ENCODE peak calls at places on chromosome 21, in six cellular contexts. J is CD8-positive, alpha-beta T cell; P is ovary; R is heart left ventricle; X is suprapubic skin; M is upper lobe of right lung. G is an unnamed sample.

GRCh38 chr21:37758997-37759396 is 157.3 kb downstream of the KCNJ6 start:
- DNase-seq in J (no peak), P (no peak), R (no peak), X (no peak), M (peak; percentile 72), G (peak; percentile 25)

GRCh38 chr21:31741116-31741515 is 9.2 kb upstream of the SCAF4 start:
- DNase-seq in J (no peak), P (no peak), R (no peak), X (no peak), M (no peak), G (no peak)

GRCh38 chr21:34333150-34333739 is 30.6 kb upstream of the KCNE2 start:
- DNase-seq in J (no peak), P (no peak), R (no peak), X (peak; percentile 28), M (no peak), G (no peak)

GRCh38 chr21:38669186-38669585 is 136.5 kb upstream of the ETS2 start:
- DNase-seq in J (no peak), P (no peak), R (no peak), X (no peak), M (no peak), G (no peak)

GRCh38 chr21:15252437-15252836 is 187.6 kb upstream of the NRIP1 start:
- DNase-seq in J (no peak), P (no peak), R (no peak), X (no peak), M (no peak), G (no peak)

GRCh38 chr21:35350965-35351364 is 301.9 kb upstream of the RUNX1 start:
- DNase-seq in J (no peak), P (no peak), R (no peak), X (no peak), M (no peak), G (no peak)

GRCh38 chr21:15051652-15052554 is 12.9 kb downstream of the NRIP1 start:
- DNase-seq in J (no peak), P (no peak), R (no peak), X (no peak), M (no peak), G (no peak)

GRCh38 chr21:31366825-31367224 is 22.8 kb upstream of the TIAM1 start:
- DNase-seq in J (no peak), P (no peak), R (no peak), X (no peak), M (no peak), G (no peak)

DNA sequence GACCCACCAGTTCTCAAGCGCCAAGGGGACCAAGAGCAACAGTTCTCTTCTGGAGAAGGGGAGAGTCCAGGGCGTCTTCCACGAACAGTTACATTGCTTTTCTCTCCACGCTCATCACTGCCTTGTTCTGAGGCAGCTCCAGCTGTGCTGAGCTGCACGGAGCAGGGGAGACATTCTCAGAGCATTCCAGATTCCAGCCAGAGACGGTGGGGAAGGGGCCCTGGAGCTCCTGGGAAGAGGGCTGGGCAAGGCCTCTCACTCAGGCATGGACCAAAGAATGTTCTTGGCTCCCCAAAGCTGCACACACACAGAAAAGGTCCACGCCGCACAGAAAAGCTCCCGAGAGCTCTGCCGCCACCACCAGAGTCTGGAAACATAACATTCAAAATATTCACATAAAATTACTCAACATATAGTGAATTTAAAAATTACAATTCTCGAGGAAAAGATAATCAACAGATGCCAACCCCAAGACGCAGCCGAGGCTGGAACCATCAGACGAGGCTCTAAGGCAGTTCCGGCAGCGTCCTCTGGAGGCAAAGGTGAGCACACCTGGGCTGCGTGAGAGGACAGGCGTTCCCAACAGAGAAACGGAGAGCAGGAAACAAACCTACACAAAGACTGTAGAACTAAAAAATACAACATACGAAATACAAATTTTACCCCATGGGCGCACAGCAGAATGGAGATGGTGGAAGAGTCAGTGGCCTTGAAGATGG is 40.5 kb downstream of the UBE2G2 start:
- DNase-seq in J (no peak), P (no peak), R (no peak), X (peak; percentile 58), M (no peak), G (no peak)
- TF ChIP-seq CTCF in J (peak; percentile 28), P (no peak), R (no peak), X (peak; percentile 68), M (peak; percentile 25), G (peak; percentile 66)

DNA sequence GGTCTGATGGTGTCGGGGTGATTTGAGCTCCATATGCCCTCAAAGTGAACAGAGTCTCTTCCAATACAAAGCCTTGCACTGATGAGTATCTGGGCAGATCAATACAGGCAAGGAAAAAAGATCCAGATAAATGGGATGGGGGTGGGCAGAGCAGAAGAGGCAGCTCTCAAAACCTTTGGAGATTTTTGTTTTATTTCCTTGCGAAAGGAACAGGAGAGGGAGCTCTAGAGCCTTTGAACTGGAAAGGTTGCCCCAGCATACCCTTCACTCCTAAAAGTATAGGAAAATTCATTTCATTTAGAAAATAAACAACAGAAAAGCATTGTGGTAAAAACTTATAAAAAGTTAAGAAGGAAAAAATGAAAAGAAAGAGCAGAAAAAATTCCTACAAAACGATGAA is 31.4 kb upstream of the OLIG2 start:
- DNase-seq in J (no peak), P (no peak), R (no peak), X (no peak), M (no peak), G (no peak)
- TF ChIP-seq CTCF in J (no peak), P (no peak), R (peak; percentile 40), X (no peak), M (peak; percentile 41), G (peak; percentile 48)

GRCh38 chr21:44697811-44698734 is 1.1 kb downstream of the KRTAP10-12 start:
- DNase-seq in J (peak; percentile 3), P (no peak), R (no peak), X (no peak), M (no peak), G (no peak)
- TF ChIP-seq CTCF in J (no peak), P (no peak), R (no peak), X (no peak), M (no peak), G (no peak)

DNA sequence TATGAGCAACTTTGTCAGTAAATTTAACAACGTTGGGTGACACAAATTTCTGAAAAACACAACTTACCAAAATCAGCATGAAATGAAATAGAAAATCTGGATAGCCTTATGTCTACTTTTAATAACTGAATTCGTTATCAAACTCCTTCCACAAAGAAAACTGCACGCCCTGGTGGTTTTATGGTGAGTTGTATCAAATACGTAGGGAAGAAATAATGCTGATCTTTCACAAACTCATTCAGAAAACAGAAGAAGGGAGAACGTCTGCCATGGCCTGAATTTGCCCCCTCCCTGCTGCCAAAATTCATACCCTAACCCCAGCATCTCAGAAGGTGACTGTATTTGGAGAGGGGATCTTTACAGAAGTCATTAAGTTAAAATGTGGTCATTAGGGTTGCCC is 50.0 kb upstream of the COL18A1 start:
- DNase-seq in J (no peak), P (no peak), R (no peak), X (no peak), M (no peak), G (no peak)
- TF ChIP-seq CTCF in J (no peak), P (no peak), R (no peak), X (no peak), M (no peak), G (no peak)

GRCh38 chr21:16912075-16912474 is 600.8 kb upstream of the CXADR start:
- DNase-seq in J (no peak), P (no peak), R (no peak), X (no peak), M (no peak), G (no peak)

GRCh38 chr21:16911166-16911607 is 601.7 kb upstream of the CXADR start:
- DNase-seq in J (no peak), P (no peak), R (no peak), X (no peak), M (no peak), G (no peak)

GRCh38 chr21:16910435-16911165 is 602.2 kb upstream of the CXADR start:
- DNase-seq in J (no peak), P (no peak), R (no peak), X (no peak), M (no peak), G (no peak)

GRCh38 chr21:16908087-16908486 is 604.8 kb upstream of the CXADR start:
- DNase-seq in J (no peak), P (no peak), R (no peak), X (no peak), M (no peak), G (no peak)

GRCh38 chr21:16913010-16913409 is 599.8 kb upstream of the CXADR start:
- DNase-seq in J (no peak), P (no peak), R (no peak), X (no peak), M (no peak), G (no peak)
- TF ChIP-seq CTCF in J (no peak), P (no peak), R (no peak), X (no peak), M (no peak), G (no peak)

GRCh38 chr21:18449586-18449985 is 46.0 kb upstream of the TMPRSS15 start:
- DNase-seq in J (no peak), P (no peak), R (no peak), X (no peak), M (no peak), G (no peak)

DNA sequence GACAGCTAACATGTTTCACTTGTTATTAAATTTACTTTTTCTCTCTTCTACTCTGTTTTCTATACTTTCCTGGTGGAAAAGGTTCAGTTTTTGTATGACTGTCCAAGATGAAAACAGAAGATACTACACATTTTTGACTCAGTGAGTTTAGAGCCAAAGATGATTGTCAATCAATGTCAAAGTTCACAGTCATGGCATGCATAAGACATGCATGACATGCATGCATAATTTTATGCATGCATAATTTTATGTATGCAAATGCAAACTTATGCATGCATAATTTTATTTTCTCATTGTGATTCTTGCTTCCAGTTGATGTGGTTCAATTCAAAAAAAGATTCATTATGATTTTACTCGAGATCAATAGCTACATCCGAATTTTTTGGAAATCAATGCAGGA is 48.1 kb upstream of the TMPRSS15 start:
- DNase-seq in J (no peak), P (no peak), R (no peak), X (no peak), M (no peak), G (no peak)
- TF ChIP-seq CTCF in J (no peak), P (no peak), R (no peak), X (no peak), M (no peak), G (no peak)

GRCh38 chr21:41369105-41369914 is 7.5 kb downstream of the MX2 start:
- DNase-seq in J (peak; percentile 34), P (peak; percentile 53), R (peak; percentile 74), X (peak; percentile 80), M (peak; percentile 63), G (no peak)
- TF ChIP-seq CTCF in J (no peak), P (no peak), R (no peak), X (no peak), M (no peak), G (peak; percentile 35)

GRCh38 chr21:18840239-18840638 is 436.7 kb upstream of the TMPRSS15 start:
- DNase-seq in J (no peak), P (no peak), R (no peak), X (no peak), M (no peak), G (no peak)
- TF ChIP-seq CTCF in J (no peak), P (no peak), R (no peak), X (no peak), M (no peak), G (peak; percentile 24)

GRCh38 chr21:28124541-28124940 is 868.1 kb downstream of the LTN1 start:
- DNase-seq in J (no peak), P (no peak), R (no peak), X (no peak), M (no peak), G (no peak)
- TF ChIP-seq CTCF in J (no peak), P (no peak), R (no peak), X (no peak), M (no peak), G (no peak)